ENCODE peak calls at places on chromosomes 13 and 19, in six cellular contexts. F is HepG2, C is SK-N-SH, S is K562, X is H1, Y is GM12878. T is an unnamed sample.

GRCh38 chr19:15995536-15995935 is 46.7 kb downstream of the OR10H4 start:
- DNase-seq in Y (no peak), F (no peak), C (no peak), X (no peak), S (no peak), T (no peak)

GRCh38 chr19:46736544-46737274 is 9.1 kb upstream of the FKRP start:
- DNase-seq in C (no peak), Y (no peak), F (no peak), X (no peak), S (peak), T (no peak)

GRCh38 chr13:59734393-59734792 is 429.3 kb downstream of the DIAPH3 start:
- DNase-seq in F (no peak), S (no peak), X (no peak), C (no peak), Y (peak), T (no peak)

GRCh38 chr13:110715395-110716234 is 2.1 kb downstream of the ING1 start:
- DNase-seq in S (peak), F (peak), C (peak), Y (peak), X (peak), T (peak)

GRCh38 chr13:21557995-21558394 is 46.0 kb downstream of the MICU2 start:
- DNase-seq in C (peak), X (no peak), Y (no peak), S (peak), F (peak), T (peak)

GRCh38 chr13:55577082-55577846 is 1563.5 kb upstream of the PRR20A start:
- DNase-seq in S (no peak), Y (no peak), C (no peak), X (no peak), F (no peak), T (no peak)

GRCh38 chr19:49224856-49225255 is 67.3 kb downstream of the TRPM4 start:
- DNase-seq in F (peak), Y (no peak), X (peak), S (peak), C (peak), T (peak)

GRCh38 chr19:35306473-35307246 is 14.7 kb downstream of the MAG start:
- DNase-seq in F (peak), X (no peak), C (no peak), S (no peak), Y (no peak), T (no peak)

GRCh38 chr13:110388141-110388943 is 81.3 kb downstream of the COL4A2 start:
- DNase-seq in F (no peak), Y (no peak), C (peak), X (no peak), S (no peak), T (no peak)

GRCh38 chr19:28968721-28969120 is 244.2 kb downstream of the UQCRFS1 start:
- DNase-seq in Y (no peak), X (no peak), F (no peak), S (no peak), C (no peak), T (no peak)

GRCh38 chr13:114111577-114111976 is 20.8 kb downstream of the RASA3 start:
- DNase-seq in Y (no peak), C (no peak), S (no peak), X (no peak), F (no peak), T (no peak)

GRCh38 chr13:22235285-22235949 is 564.5 kb downstream of the FGF9 start:
- DNase-seq in X (no peak), F (no peak), S (no peak), C (no peak), Y (no peak), T (peak)

GRCh38 chr19:38139122-38139521 is 84.9 kb downstream of the DPF1 start:
- DNase-seq in Y (no peak), S (peak), C (no peak), F (no peak), X (no peak), T (no peak)

GRCh38 chr13:38582133-38582532 is 104.7 kb upstream of the FREM2 start:
- DNase-seq in F (peak), S (peak), C (peak), Y (no peak), X (no peak), T (no peak)

GRCh38 chr13:113050856-113051431 is 54.6 kb upstream of the F7 start:
- DNase-seq in X (no peak), F (no peak), S (no peak), Y (no peak), C (no peak), T (no peak)

GRCh38 chr19:4891066-4891465 is 11.6 kb downstream of the ARRDC5 start:
- DNase-seq in Y (no peak), F (no peak), X (no peak), C (no peak), S (peak), T (no peak)

GRCh38 chr13:99218545-99218944 is 17.9 kb downstream of the UBAC2 start:
- DNase-seq in X (no peak), S (no peak), F (no peak), C (no peak), Y (no peak), T (no peak)

GRCh38 chr13:113209336-113209879 is at the start of gene CUL4A:
- DNase-seq in C (peak), F (peak), X (peak), Y (no peak), S (peak), T (peak)

GRCh38 chr13:110758195-110758594 is 44.7 kb downstream of the ING1 start:
- DNase-seq in Y (no peak), C (no peak), X (no peak), S (no peak), F (no peak), T (no peak)

GRCh38 chr19:54172764-54173699 is at the start of gene TMC4:
- DNase-seq in Y (no peak), S (no peak), C (no peak), X (peak), F (no peak), T (peak)

GRCh38 chr13:80341771-80342271 is 895 bp upstream of the SPRY2 start:
- DNase-seq in F (peak), C (peak), Y (no peak), X (no peak), S (no peak), T (no peak)

GRCh38 chr19:12792048-12792852 is 964 bp downstream of the JUNB start:
- DNase-seq in X (peak), Y (no peak), C (peak), S (peak), F (peak), T (no peak)

GRCh38 chr13:49499889-49500660 is 4.3 kb downstream of the PHF11 start:
- DNase-seq in X (no peak), F (no peak), S (no peak), C (no peak), Y (no peak), T (no peak)

GRCh38 chr19:58001895-58002369 is 688 bp downstream of the ZNF606 start:
- DNase-seq in F (peak), C (peak), S (no peak), X (no peak), Y (no peak), T (no peak)

GRCh38 chr13:97142452-97142851 is 79.7 kb upstream of the MBNL2 start:
- DNase-seq in X (no peak), S (peak), C (no peak), Y (no peak), F (peak), T (peak)

GRCh38 chr19:58274771-58275199 is 4.0 kb upstream of the ZNF8 start:
- DNase-seq in X (no peak), C (no peak), S (no peak), Y (no peak), F (no peak), T (no peak)

DNA sequence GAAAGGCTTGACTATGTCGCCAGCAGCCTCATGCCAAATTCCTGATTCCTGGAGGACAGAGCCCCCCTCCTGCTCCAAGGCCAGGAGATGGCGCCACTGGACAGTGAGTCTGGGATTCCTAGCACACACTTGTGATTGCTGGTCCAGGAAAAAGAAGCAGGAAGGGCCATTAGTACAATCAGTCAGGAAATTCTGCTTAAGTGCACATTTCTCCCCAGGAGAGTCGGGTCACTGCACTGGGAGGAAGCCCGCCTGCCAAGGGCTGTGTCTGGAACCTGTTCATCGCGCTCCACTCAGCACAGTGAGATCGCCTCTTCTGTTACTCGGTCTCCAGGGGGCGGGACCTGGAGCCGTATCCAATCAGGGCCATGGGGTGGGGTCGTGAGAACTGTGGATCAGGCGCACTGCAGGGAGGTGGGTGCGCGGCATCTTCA is 65.1 kb downstream of the ZNF823 start:
- DNase-seq in X (peak), F (peak), S (peak), Y (no peak), C (no peak), T (no peak)
- TF ChIP-seq CTCF in X (peak), F (peak), S (peak), Y (peak), C (peak), T (peak)

GRCh38 chr13:26983533-26984315 is 187.9 kb downstream of the USP12 start:
- DNase-seq in C (no peak), S (no peak), F (no peak), Y (no peak), X (no peak), T (no peak)
- TF ChIP-seq YY1 in C (no peak), S (no peak), F (no peak), Y (no peak), X (no peak), T (no peak)

DNA sequence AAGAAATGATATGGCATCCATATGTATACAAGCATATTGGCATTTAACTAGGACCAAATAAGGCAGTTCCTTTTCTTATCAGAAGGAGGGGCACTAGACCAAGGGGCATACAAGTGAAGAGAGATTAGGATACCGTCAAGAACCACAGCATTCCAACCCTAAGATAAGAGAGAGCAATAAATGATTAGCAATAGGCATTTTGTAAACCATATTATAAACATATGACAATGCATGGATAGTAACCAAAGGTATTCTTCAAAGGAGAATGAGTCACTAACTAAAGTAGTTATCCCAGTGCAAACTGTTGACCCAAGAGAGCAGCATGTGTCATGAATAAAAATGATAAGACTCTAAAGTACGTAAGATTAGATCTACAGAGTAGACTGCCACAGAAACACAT is 500.9 kb upstream of the HTR2A start:
- DNase-seq in C (no peak), Y (no peak), F (no peak), S (no peak), X (no peak), T (no peak)
- TF ChIP-seq CTCF in C (peak), Y (no peak), F (no peak), S (no peak), X (no peak), T (no peak)

DNA sequence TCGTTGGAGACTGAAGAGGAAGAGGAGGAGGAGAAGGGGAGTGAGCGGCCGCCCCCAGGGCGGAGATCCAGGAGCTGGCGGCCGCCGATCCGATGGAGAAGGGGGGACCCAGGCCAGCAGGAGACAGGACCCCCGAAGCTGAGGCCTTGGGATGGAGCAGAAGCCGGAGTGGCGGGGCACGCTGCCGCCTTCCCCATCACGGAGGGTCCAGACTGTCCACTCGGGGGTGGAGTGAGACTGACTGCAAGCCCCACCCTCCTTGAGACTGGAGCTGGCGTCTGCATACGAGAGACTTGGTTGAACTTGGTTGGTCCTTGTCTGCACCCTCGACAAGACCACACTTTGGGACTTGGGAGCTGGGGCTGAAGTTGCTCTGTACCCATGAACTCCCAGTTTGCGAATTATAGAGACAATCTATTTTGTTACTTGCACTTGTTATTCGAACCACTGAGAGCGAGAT is 1.8 kb downstream of the GADD45B start:
- DNase-seq in S (no peak), F (no peak), X (no peak), Y (no peak), C (no peak), T (no peak)
- TF ChIP-seq YY1 in S (no peak), F (no peak), X (no peak), Y (no peak), C (no peak), T (no peak)

DNA sequence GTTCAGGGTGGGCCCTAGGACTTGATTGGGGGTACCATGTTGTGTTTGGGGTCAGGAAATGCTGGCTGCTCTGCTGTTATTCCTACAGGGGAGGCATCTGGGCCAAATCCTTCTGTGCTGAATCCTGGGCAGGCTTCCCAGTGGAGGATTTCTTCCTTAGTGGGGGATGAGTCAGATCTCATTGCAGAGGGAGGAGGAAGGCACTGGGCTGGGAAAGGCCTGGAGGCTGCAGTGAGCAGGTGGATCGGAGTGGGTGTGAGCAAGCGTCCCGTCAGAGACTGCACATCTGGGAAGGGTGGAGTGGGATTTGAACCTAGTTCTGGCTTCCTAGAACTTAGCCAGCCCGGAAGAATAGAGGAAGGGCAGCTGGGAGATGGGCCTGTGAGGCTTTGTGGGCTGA is 11.5 kb downstream of the CCDC124 start:
- DNase-seq in F (no peak), S (no peak), Y (no peak), X (no peak), C (no peak), T (no peak)
- TF ChIP-seq CTCF in F (no peak), S (no peak), Y (no peak), X (no peak), C (no peak), T (no peak)

GRCh38 chr19:41563847-41564514 is 12.0 kb upstream of the CEACAM21 start:
- DNase-seq in X (no peak), S (no peak), Y (no peak), F (no peak), C (no peak), T (no peak)
- TF ChIP-seq YY1 in X (no peak), S (no peak), Y (no peak), F (no peak), C (no peak), T (no peak)

DNA sequence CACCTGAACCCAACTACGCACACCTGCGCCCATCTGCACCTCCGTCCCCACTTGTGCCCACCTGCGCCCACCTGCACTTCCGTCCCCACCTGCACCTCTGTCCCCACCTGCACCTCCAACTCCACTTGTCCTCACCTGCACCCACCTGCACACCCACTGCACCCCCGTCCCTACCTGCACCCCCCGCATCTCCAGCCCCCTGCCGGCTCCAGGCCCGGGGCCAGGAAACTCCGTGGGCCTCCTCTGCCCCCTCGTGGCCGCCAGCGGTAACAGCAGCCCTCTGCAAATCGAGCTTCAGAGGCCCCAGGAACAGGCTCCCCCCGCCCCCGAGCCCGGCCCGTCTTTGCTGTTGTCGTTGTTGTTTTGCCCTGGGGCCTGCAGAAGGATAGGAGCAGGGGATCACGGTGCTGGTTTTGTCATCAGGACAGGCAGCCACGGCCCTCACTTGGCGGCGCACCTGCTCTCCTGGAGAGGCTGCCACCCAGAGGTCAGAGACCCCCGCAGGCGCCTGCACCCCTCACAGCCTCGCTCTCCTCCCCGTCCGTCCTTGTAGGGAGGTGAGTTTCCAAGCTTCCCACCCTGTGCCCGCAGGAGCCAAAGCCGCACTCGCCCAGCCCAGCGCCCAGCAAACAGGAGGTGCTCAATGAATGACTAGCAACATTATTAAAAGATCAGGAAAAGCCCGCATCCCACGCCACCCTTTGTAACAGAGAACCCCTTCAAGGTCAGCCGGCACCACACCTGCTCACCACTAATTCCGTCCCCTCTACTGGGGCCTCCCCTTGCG is 65.4 kb downstream of the GNG7 start:
- DNase-seq in S (peak), X (peak), F (peak), C (peak), Y (no peak), T (no peak)
- TF ChIP-seq CTCF in S (peak), X (peak), F (peak), C (peak), Y (peak), T (peak)